ENCODE peak calls at places on chromosomes 5 and 9, in nine cellular contexts. V is activated T-cell treated with anti-CD3 and anti-CD28 coated beads for 1 hour, U is HEK293T, O is HCT116, C is foreskin fibroblast, P is NCI-H1092, W is body of pancreas, A is type B pancreatic cell, Q is frontal cortex. F is an unnamed sample.

GRCh38 chr9:126397056-126397455 is 70.4 kb downstream of the MVB12B start:
- DNase-seq in V (peak; percentile 39), U (peak; percentile 21), O (no peak), C (no peak), P (no peak), W (no peak), A (no peak), Q (no peak), F (no peak)

GRCh38 chr5:72951850-72952468 is 3.9 kb upstream of the FCHO2 start:
- DNase-seq in V (no peak), U (no peak), O (peak; percentile 70), C (peak; percentile 78), P (no peak), W (peak; percentile 23), A (no peak), Q (no peak), F (peak; percentile 70)

GRCh38 chr5:175246242-175246891 is 197.6 kb downstream of the DRD1 start:
- DNase-seq in V (no peak), U (no peak), O (peak; percentile 84), C (peak; percentile 93), P (no peak), W (peak; percentile 13), A (no peak), Q (no peak), F (peak; percentile 3)

GRCh38 chr9:38065369-38066075 is 3.5 kb downstream of the SHB start:
- DNase-seq in V (no peak), U (no peak), O (no peak), C (no peak), P (no peak), W (no peak), A (no peak), Q (no peak), F (peak; percentile 32)

GRCh38 chr5:177565046-177565445 is 10.7 kb upstream of the FAM193B start:
- DNase-seq in V (no peak), U (no peak), O (no peak), C (no peak), P (no peak), W (no peak), A (no peak), Q (no peak), F (no peak)

GRCh38 chr5:16856531-16856930 is 79.6 kb downstream of the MYO10 start:
- DNase-seq in V (no peak), U (no peak), O (no peak), C (peak; percentile 62), P (no peak), W (no peak), A (no peak), Q (no peak), F (peak; percentile 58)

GRCh38 chr9:107847977-107848376 is 358.4 kb upstream of the KLF4 start:
- DNase-seq in V (no peak), U (no peak), O (no peak), C (peak; percentile 29), P (no peak), W (no peak), A (no peak), Q (no peak), F (no peak)

GRCh38 chr9:33992622-33993021 is 56.1 kb downstream of the UBAP2 start:
- DNase-seq in V (no peak), U (no peak), O (no peak), C (no peak), P (no peak), W (no peak), A (no peak), Q (no peak), F (peak; percentile 5)

GRCh38 chr9:35570709-35571108 is 34.4 kb upstream of the TESK1 start:
- DNase-seq in V (no peak), U (no peak), O (no peak), C (no peak), P (no peak), W (no peak), A (no peak), Q (no peak), F (no peak)

GRCh38 chr5:54049963-54050362 is 260.4 kb downstream of the ARL15 start:
- DNase-seq in V (no peak), U (no peak), O (no peak), C (peak; percentile 50), P (no peak), W (no peak), A (no peak), Q (no peak), F (no peak)

GRCh38 chr9:25003686-25004085 is 458.0 kb upstream of the IZUMO3 start:
- DNase-seq in V (no peak), U (peak; percentile 61), O (no peak), C (no peak), P (no peak), W (no peak), A (no peak), Q (no peak), F (no peak)

GRCh38 chr9:76643399-76644117 is 120.7 kb upstream of the PCA3 start:
- DNase-seq in V (no peak), U (no peak), O (no peak), C (no peak), P (no peak), W (peak; percentile 19), A (no peak), Q (no peak), F (no peak)

GRCh38 chr5:65037845-65038815 is 269.4 kb downstream of the CWC27 start:
- DNase-seq in V (no peak), U (peak; percentile 59), O (peak; percentile 65), C (no peak), P (no peak), W (peak; percentile 22), A (no peak), Q (no peak), F (peak; percentile 18)

GRCh38 chr5:142290574-142291299 is 34.1 kb downstream of the SPRY4 start:
- DNase-seq in V (no peak), U (no peak), O (no peak), C (no peak), P (peak; percentile 21), W (no peak), A (no peak), Q (no peak), F (no peak)

GRCh38 chr5:10831416-10831815 is 70.4 kb upstream of the DAP start:
- DNase-seq in V (no peak), U (no peak), O (no peak), C (peak; percentile 82), P (no peak), W (no peak), A (no peak), Q (no peak), F (no peak)

GRCh38 chr9:122264360-122265264 is at the start of the genes MRRF and RBM18:
- DNase-seq in V (peak; percentile 75), U (peak; percentile 94), O (peak; percentile 86), C (peak; percentile 92), P (peak; percentile 84), W (peak; percentile 90), A (peak; percentile 94), Q (peak; percentile 82), F (peak; percentile 87)

GRCh38 chr5:34886718-34887117 is 28.6 kb downstream of the RAD1 start:
- DNase-seq in V (no peak), U (no peak), O (no peak), C (no peak), P (no peak), W (no peak), A (no peak), Q (no peak), F (peak; percentile 39)

GRCh38 chr5:139954022-139954421 is 89.1 kb downstream of the NRG2 start:
- DNase-seq in V (no peak), U (no peak), O (no peak), C (no peak), P (no peak), W (no peak), A (no peak), Q (no peak), F (no peak)

GRCh38 chr5:158382473-158382872 is 523.5 kb upstream of the CLINT1 start:
- DNase-seq in V (no peak), U (peak; percentile 24), O (peak; percentile 29), C (peak; percentile 96), P (no peak), W (peak; percentile 77), A (no peak), Q (peak; percentile 26), F (peak; percentile 62)

GRCh38 chr9:73073337-73074175 is 78.1 kb upstream of the ANXA1 start:
- DNase-seq in V (no peak), U (no peak), O (no peak), C (peak; percentile 34), P (no peak), W (no peak), A (no peak), Q (no peak), F (no peak)

GRCh38 chr5:42772265-42772993 is 15.8 kb downstream of the CCDC152 start:
- DNase-seq in V (no peak), U (no peak), O (no peak), C (no peak), P (no peak), W (no peak), A (no peak), Q (no peak), F (no peak)

GRCh38 chr9:95075700-95076099 is 241.8 kb downstream of the FANCC start:
- DNase-seq in V (no peak), U (no peak), O (no peak), C (no peak), P (no peak), W (peak; percentile 1), A (no peak), Q (no peak), F (no peak)

GRCh38 chr9:114592356-114592755 is 4.8 kb downstream of the ATP6V1G1 start:
- DNase-seq in V (peak; percentile 34), U (no peak), O (no peak), C (no peak), P (no peak), W (peak; percentile 22), A (no peak), Q (no peak), F (no peak)

GRCh38 chr9:75169623-75170022 is 81.3 kb downstream of the OSTF1 start:
- DNase-seq in V (no peak), U (no peak), O (no peak), C (no peak), P (no peak), W (no peak), A (no peak), Q (no peak), F (no peak)

GRCh38 chr5:149575131-149575530 is 6.2 kb upstream of the ARHGEF37 start:
- DNase-seq in V (no peak), U (no peak), O (no peak), C (no peak), P (no peak), W (no peak), A (no peak), Q (no peak), F (no peak)

GRCh38 chr5:159581502-159582249 is 251.4 kb upstream of the IL12B start:
- DNase-seq in V (no peak), U (no peak), O (peak; percentile 94), C (peak; percentile 66), P (peak; percentile 52), W (peak; percentile 60), A (no peak), Q (no peak), F (peak; percentile 78)

GRCh38 chr9:117430813-117431212 is 16.0 kb upstream of the ASTN2 start:
- DNase-seq in V (no peak), U (no peak), O (no peak), C (no peak), P (no peak), W (no peak), A (no peak), Q (no peak), F (no peak)

GRCh38 chr5:94366811-94367210 is 251.6 kb downstream of the KIAA0825 start:
- DNase-seq in V (no peak), U (no peak), O (no peak), C (no peak), P (no peak), W (no peak), A (no peak), Q (no peak), F (no peak)

GRCh38 chr5:67058998-67059746 is 137.4 kb downstream of the CD180 start:
- DNase-seq in V (no peak), U (no peak), O (no peak), C (no peak), P (no peak), W (no peak), A (no peak), Q (no peak), F (no peak)

GRCh38 chr5:133611357-133612020 is 852 bp downstream of the FSTL4 start:
- DNase-seq in V (no peak), U (peak; percentile 20), O (no peak), C (no peak), P (no peak), W (no peak), A (no peak), Q (no peak), F (peak; percentile 3)

GRCh38 chr5:124630767-124631704 is 115.4 kb downstream of the ZNF608 start:
- DNase-seq in V (no peak), U (no peak), O (no peak), C (no peak), P (no peak), W (no peak), A (no peak), Q (no peak), F (no peak)

F was measured in thyroid gland.